ENCODE peak calls at places on chromosomes 5 and 9, in seven cellular contexts. One of them, this sample, is unnamed.

GRCh38 chr9:18566125-18566524 is 92.2 kb downstream of the ADAMTSL1 start:
- DNase-seq in A549: peak
- DNase-seq in stomach: no peak
- DNase-seq in sigmoid colon: no peak
- DNase-seq in upper lobe of left lung: no peak
- DNase-seq in IMR-90: peak
- DNase-seq in esophagus squamous epithelium: no peak
- DNase-seq in this sample: no peak

GRCh38 chr5:146192571-146193043 is 10.2 kb upstream of the LARS1 start:
- DNase-seq in A549: no peak
- DNase-seq in stomach: no peak
- DNase-seq in sigmoid colon: no peak
- DNase-seq in upper lobe of left lung: no peak
- DNase-seq in IMR-90: no peak
- DNase-seq in esophagus squamous epithelium: no peak
- DNase-seq in this sample: no peak

GRCh38 chr9:124297553-124297905 is 39.8 kb downstream of the NEK6 start:
- DNase-seq in A549: peak
- DNase-seq in stomach: peak
- DNase-seq in sigmoid colon: peak
- DNase-seq in upper lobe of left lung: peak
- DNase-seq in IMR-90: peak
- DNase-seq in esophagus squamous epithelium: no peak
- DNase-seq in this sample: peak

GRCh38 chr5:174459832-174460448 is 264.4 kb upstream of the MSX2 start:
- DNase-seq in A549: no peak
- DNase-seq in stomach: no peak
- DNase-seq in sigmoid colon: no peak
- DNase-seq in upper lobe of left lung: no peak
- DNase-seq in IMR-90: no peak
- DNase-seq in esophagus squamous epithelium: no peak
- DNase-seq in this sample: no peak

GRCh38 chr5:44875661-44876250 is 67.0 kb downstream of the MRPS30 start:
- DNase-seq in A549: peak
- DNase-seq in stomach: no peak
- DNase-seq in sigmoid colon: no peak
- DNase-seq in upper lobe of left lung: no peak
- DNase-seq in IMR-90: peak
- DNase-seq in esophagus squamous epithelium: no peak
- DNase-seq in this sample: no peak

GRCh38 chr5:15601274-15601673 is 101.3 kb downstream of the FBXL7 start:
- DNase-seq in A549: no peak
- DNase-seq in stomach: no peak
- DNase-seq in sigmoid colon: no peak
- DNase-seq in upper lobe of left lung: no peak
- DNase-seq in IMR-90: peak
- DNase-seq in esophagus squamous epithelium: no peak
- DNase-seq in this sample: no peak

GRCh38 chr9:93916358-93916757 is 38.8 kb downstream of the BARX1 start:
- DNase-seq in A549: no peak
- DNase-seq in stomach: no peak
- DNase-seq in sigmoid colon: no peak
- DNase-seq in upper lobe of left lung: no peak
- DNase-seq in IMR-90: no peak
- DNase-seq in esophagus squamous epithelium: no peak
- DNase-seq in this sample: no peak

GRCh38 chr5:98763001-98763630 is 10.3 kb upstream of the RGMB start:
- DNase-seq in A549: no peak
- DNase-seq in stomach: no peak
- DNase-seq in sigmoid colon: no peak
- DNase-seq in upper lobe of left lung: no peak
- DNase-seq in IMR-90: peak
- DNase-seq in esophagus squamous epithelium: no peak
- DNase-seq in this sample: no peak

GRCh38 chr5:18811616-18812015 is 1176.4 kb downstream of the CDH18 start:
- DNase-seq in A549: no peak
- DNase-seq in stomach: no peak
- DNase-seq in sigmoid colon: no peak
- DNase-seq in upper lobe of left lung: no peak
- DNase-seq in IMR-90: no peak
- DNase-seq in esophagus squamous epithelium: no peak
- DNase-seq in this sample: no peak

GRCh38 chr9:124448019-124448418 is 2.2 kb upstream of the ADGRD2 start:
- DNase-seq in A549: no peak
- DNase-seq in stomach: no peak
- DNase-seq in sigmoid colon: no peak
- DNase-seq in upper lobe of left lung: no peak
- DNase-seq in IMR-90: no peak
- DNase-seq in esophagus squamous epithelium: no peak
- DNase-seq in this sample: no peak

GRCh38 chr9:137171149-137172063 is at the start of gene TMEM210:
- DNase-seq in A549: no peak
- DNase-seq in stomach: no peak
- DNase-seq in sigmoid colon: no peak
- DNase-seq in upper lobe of left lung: no peak
- DNase-seq in IMR-90: no peak
- DNase-seq in esophagus squamous epithelium: no peak
- DNase-seq in this sample: no peak

GRCh38 chr9:104748359-104749031 is 1.0 kb downstream of the NIPSNAP3A start:
- DNase-seq in A549: peak
- DNase-seq in stomach: no peak
- DNase-seq in sigmoid colon: no peak
- DNase-seq in upper lobe of left lung: no peak
- DNase-seq in IMR-90: peak
- DNase-seq in esophagus squamous epithelium: no peak
- DNase-seq in this sample: no peak

GRCh38 chr9:104746285-104746684 is 1.2 kb upstream of the NIPSNAP3A start:
- DNase-seq in A549: no peak
- DNase-seq in stomach: no peak
- DNase-seq in sigmoid colon: no peak
- DNase-seq in upper lobe of left lung: no peak
- DNase-seq in IMR-90: no peak
- DNase-seq in esophagus squamous epithelium: no peak
- DNase-seq in this sample: no peak

GRCh38 chr9:104747245-104747564 is 278 bp upstream of the NIPSNAP3A start:
- DNase-seq in A549: no peak
- DNase-seq in stomach: no peak
- DNase-seq in sigmoid colon: no peak
- DNase-seq in upper lobe of left lung: no peak
- DNase-seq in IMR-90: no peak
- DNase-seq in esophagus squamous epithelium: no peak
- DNase-seq in this sample: no peak

GRCh38 chr9:104746798-104747197 is 685 bp upstream of the NIPSNAP3A start:
- DNase-seq in A549: no peak
- DNase-seq in stomach: no peak
- DNase-seq in sigmoid colon: no peak
- DNase-seq in upper lobe of left lung: no peak
- DNase-seq in IMR-90: no peak
- DNase-seq in esophagus squamous epithelium: no peak
- DNase-seq in this sample: no peak

DNA sequence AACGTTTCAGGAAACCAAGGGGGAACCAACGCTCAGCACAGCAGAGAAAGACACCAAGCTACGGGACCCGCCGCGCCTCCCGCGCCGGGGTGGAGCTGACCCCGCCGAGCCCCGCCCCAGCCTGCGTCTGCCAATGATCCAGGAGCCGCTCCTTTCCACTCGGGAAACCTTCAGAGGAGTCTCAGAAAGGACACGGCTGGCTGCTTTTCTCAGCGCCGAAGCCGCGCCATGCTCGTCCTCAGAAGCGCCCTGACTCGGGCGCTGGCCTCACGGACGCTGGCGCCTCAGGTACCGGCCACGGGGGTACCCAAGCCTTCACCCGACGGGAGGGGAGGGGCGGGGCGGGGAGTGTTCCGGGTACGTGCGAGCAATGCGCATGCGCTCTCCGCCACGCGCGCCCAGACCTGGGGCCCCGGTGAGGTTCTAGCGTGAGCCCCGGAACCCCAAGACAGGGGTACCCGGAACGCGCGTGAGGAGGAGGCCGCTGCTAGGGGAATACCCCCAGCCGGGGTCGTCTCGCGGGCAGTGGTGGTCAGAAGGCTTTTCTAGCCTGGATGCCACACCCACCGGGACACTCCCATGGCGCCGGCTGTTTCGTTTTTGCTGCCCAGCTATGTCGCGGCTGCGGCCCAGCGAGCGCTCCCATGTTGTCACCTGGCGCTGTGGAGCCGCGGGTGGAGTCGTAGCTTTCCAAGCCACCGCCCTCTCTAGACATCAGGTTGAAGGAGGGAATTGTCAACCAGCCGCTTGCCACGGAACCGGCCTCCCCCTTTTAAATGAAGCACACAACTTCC is at the start of gene NIPSNAP3A:
- DNase-seq in A549: peak
- DNase-seq in stomach: peak
- DNase-seq in sigmoid colon: peak
- DNase-seq in upper lobe of left lung: peak
- DNase-seq in IMR-90: peak
- DNase-seq in esophagus squamous epithelium: peak
- DNase-seq in this sample: peak
- TF ChIP-seq POLR2A in A549: peak
- TF ChIP-seq POLR2A in stomach: no peak
- TF ChIP-seq POLR2A in sigmoid colon: peak
- TF ChIP-seq POLR2A in upper lobe of left lung: no peak
- TF ChIP-seq POLR2A in IMR-90: peak
- TF ChIP-seq POLR2A in esophagus squamous epithelium: peak
- TF ChIP-seq POLR2A in this sample: no peak

GRCh38 chr9:38068616-38068865 is 486 bp downstream of the SHB start:
- DNase-seq in A549: peak
- DNase-seq in stomach: peak
- DNase-seq in sigmoid colon: peak
- DNase-seq in upper lobe of left lung: no peak
- DNase-seq in IMR-90: peak
- DNase-seq in esophagus squamous epithelium: no peak
- DNase-seq in this sample: no peak
- TF ChIP-seq CTCF in A549: peak
- TF ChIP-seq CTCF in stomach: no peak
- TF ChIP-seq CTCF in sigmoid colon: no peak
- TF ChIP-seq CTCF in upper lobe of left lung: no peak
- TF ChIP-seq CTCF in IMR-90: peak
- TF ChIP-seq CTCF in esophagus squamous epithelium: no peak
- TF ChIP-seq CTCF in this sample: no peak

GRCh38 chr5:103224118-103224893 is 34.3 kb upstream of the MACIR start:
- DNase-seq in A549: peak
- DNase-seq in stomach: no peak
- DNase-seq in sigmoid colon: no peak
- DNase-seq in upper lobe of left lung: peak
- DNase-seq in IMR-90: peak
- DNase-seq in esophagus squamous epithelium: no peak
- DNase-seq in this sample: no peak
- H3K4me3 ChIP-seq in A549: no peak
- H3K4me3 ChIP-seq in stomach: no peak
- H3K4me3 ChIP-seq in sigmoid colon: no peak
- H3K4me3 ChIP-seq in upper lobe of left lung: no peak
- H3K4me3 ChIP-seq in IMR-90: no peak
- H3K4me3 ChIP-seq in esophagus squamous epithelium: no peak
- H3K4me3 ChIP-seq in this sample: no peak

DNA sequence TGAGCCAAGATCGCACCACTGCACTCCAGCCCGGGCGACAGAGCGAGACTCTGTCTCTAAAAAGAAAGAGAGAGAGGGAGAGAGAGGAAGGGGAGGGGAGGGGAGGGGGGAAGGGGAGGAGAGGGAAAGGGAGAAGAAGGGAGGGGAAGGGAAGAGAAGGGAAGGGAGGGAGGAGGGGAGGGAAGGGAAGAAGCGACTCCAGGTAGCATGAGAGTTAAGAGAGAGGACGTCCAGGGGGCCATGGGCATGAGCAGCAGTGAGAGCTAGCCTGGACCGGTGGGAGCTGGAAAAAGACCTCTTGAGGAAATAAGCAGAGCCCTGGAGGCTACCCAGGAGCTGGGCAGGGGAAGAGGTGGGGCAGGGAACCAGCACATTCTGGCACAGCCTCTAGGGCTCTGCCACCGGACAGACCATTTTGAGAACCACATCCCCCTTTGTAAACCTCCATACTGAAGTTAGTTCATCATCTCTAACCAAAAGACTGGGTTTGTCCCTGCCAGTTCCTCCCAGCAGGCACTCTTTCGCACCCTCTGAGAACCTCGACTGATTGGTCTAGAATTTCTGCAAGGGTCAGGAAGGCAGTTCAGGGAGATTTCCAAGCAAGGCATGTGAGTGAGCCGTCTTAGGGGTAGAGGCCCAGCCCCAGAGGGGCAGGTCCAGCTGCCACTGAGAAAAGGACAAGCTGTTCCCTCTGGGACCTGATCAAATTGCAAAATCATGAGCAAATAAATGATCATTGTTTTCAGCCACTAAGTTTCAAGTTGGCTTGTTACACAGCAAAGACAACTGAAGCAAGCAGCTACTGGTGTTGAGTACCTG is 11.7 kb downstream of the NAIF1 start:
- DNase-seq in A549: no peak
- DNase-seq in stomach: peak
- DNase-seq in sigmoid colon: peak
- DNase-seq in upper lobe of left lung: peak
- DNase-seq in IMR-90: no peak
- DNase-seq in esophagus squamous epithelium: no peak
- DNase-seq in this sample: peak
- TF ChIP-seq POLR2A in A549: no peak
- TF ChIP-seq POLR2A in stomach: no peak
- TF ChIP-seq POLR2A in sigmoid colon: no peak
- TF ChIP-seq POLR2A in upper lobe of left lung: no peak
- TF ChIP-seq POLR2A in IMR-90: no peak
- TF ChIP-seq POLR2A in esophagus squamous epithelium: peak
- TF ChIP-seq POLR2A in this sample: no peak

GRCh38 chr5:54975701-54976100 is 9.7 kb downstream of the ESM1 start:
- DNase-seq in A549: no peak
- DNase-seq in stomach: no peak
- DNase-seq in sigmoid colon: no peak
- DNase-seq in upper lobe of left lung: no peak
- DNase-seq in IMR-90: no peak
- DNase-seq in esophagus squamous epithelium: no peak
- DNase-seq in this sample: no peak

GRCh38 chr5:54965806-54966205 is 19.6 kb downstream of the ESM1 start:
- DNase-seq in A549: no peak
- DNase-seq in stomach: no peak
- DNase-seq in sigmoid colon: no peak
- DNase-seq in upper lobe of left lung: no peak
- DNase-seq in IMR-90: no peak
- DNase-seq in esophagus squamous epithelium: no peak
- DNase-seq in this sample: no peak

GRCh38 chr5:54969242-54969641 is 16.2 kb downstream of the ESM1 start:
- DNase-seq in A549: no peak
- DNase-seq in stomach: no peak
- DNase-seq in sigmoid colon: no peak
- DNase-seq in upper lobe of left lung: no peak
- DNase-seq in IMR-90: no peak
- DNase-seq in esophagus squamous epithelium: no peak
- DNase-seq in this sample: no peak

GRCh38 chr5:54964405-54964804 is 21.0 kb downstream of the ESM1 start:
- DNase-seq in A549: no peak
- DNase-seq in stomach: no peak
- DNase-seq in sigmoid colon: no peak
- DNase-seq in upper lobe of left lung: no peak
- DNase-seq in IMR-90: no peak
- DNase-seq in esophagus squamous epithelium: no peak
- DNase-seq in this sample: no peak

GRCh38 chr5:54969856-54970828 is 15.3 kb downstream of the ESM1 start:
- DNase-seq in A549: no peak
- DNase-seq in stomach: no peak
- DNase-seq in sigmoid colon: no peak
- DNase-seq in upper lobe of left lung: no peak
- DNase-seq in IMR-90: no peak
- DNase-seq in esophagus squamous epithelium: no peak
- DNase-seq in this sample: no peak
- TF ChIP-seq CTCF in A549: no peak
- TF ChIP-seq CTCF in stomach: no peak
- TF ChIP-seq CTCF in sigmoid colon: no peak
- TF ChIP-seq CTCF in upper lobe of left lung: no peak
- TF ChIP-seq CTCF in IMR-90: no peak
- TF ChIP-seq CTCF in esophagus squamous epithelium: no peak
- TF ChIP-seq CTCF in this sample: no peak

GRCh38 chr9:108017671-108018070 is 528.1 kb upstream of the KLF4 start:
- DNase-seq in A549: no peak
- DNase-seq in stomach: no peak
- DNase-seq in sigmoid colon: no peak
- DNase-seq in upper lobe of left lung: no peak
- DNase-seq in IMR-90: no peak
- DNase-seq in esophagus squamous epithelium: no peak
- DNase-seq in this sample: no peak
- H3K4me3 ChIP-seq in A549: no peak
- H3K4me3 ChIP-seq in stomach: no peak
- H3K4me3 ChIP-seq in sigmoid colon: no peak
- H3K4me3 ChIP-seq in upper lobe of left lung: no peak
- H3K4me3 ChIP-seq in IMR-90: no peak
- H3K4me3 ChIP-seq in esophagus squamous epithelium: no peak
- H3K4me3 ChIP-seq in this sample: no peak

This sample was measured in lower leg skin.